ENCODE peak calls at places on chromosomes 11 and 22, in four cellular contexts. J is K562, Z is IMR-90, S is SK-N-SH. X is an unnamed sample.
A peak's percentile ranks its signal among the peaks of the same experiment; 100 is the strongest.

GRCh38 chr11:20016526-20016925 is 143.7 kb downstream of the DBX1 start:
- DNase-seq in J (no peak), Z (no peak), S (no peak), X (no peak)

GRCh38 chr22:33163815-33164214 is 105.6 kb upstream of the SYN3 start:
- DNase-seq in J (no peak), Z (no peak), S (no peak), X (no peak)

GRCh38 chr11:67054851-67055523 is 1.7 kb upstream of the RHOD start:
- DNase-seq in J (peak; percentile 80), Z (peak; percentile 88), S (peak; percentile 77), X (peak; percentile 94)

GRCh38 chr22:50600967-50601668 is 525 bp downstream of the MAPK8IP2 start:
- DNase-seq in J (no peak), Z (no peak), S (peak; percentile 90), X (no peak)

GRCh38 chr11:1283906-1284305 is 25.5 kb downstream of the TOLLIP start:
- DNase-seq in J (no peak), Z (no peak), S (no peak), X (no peak)

GRCh38 chr11:64865286-64866172 is 12.9 kb downstream of the EHD1 start:
- DNase-seq in J (no peak), Z (peak; percentile 92), S (no peak), X (no peak)

GRCh38 chr11:66020618-66021357 is 5.5 kb downstream of the CATSPER1 start:
- DNase-seq in J (peak; percentile 76), Z (peak; percentile 79), S (no peak), X (no peak)

GRCh38 chr11:132115454-132115853 is 745.0 kb downstream of the NTM start:
- DNase-seq in J (no peak), Z (peak; percentile 67), S (no peak), X (no peak)

GRCh38 chr11:78605296-78605695 is 30.6 kb upstream of the NARS2 start:
- DNase-seq in J (no peak), Z (peak; percentile 57), S (no peak), X (no peak)

GRCh38 chr11:695606-696381 is at the start of gene TMEM80:
- DNase-seq in J (peak; percentile 89), Z (peak; percentile 96), S (peak; percentile 92), X (peak; percentile 93)

GRCh38 chr11:22163394-22163797 is 29.5 kb upstream of the ANO5 start:
- DNase-seq in J (no peak), Z (no peak), S (no peak), X (no peak)

GRCh38 chr11:26820739-26821138 is 98.9 kb upstream of the SLC5A12 start:
- DNase-seq in J (no peak), Z (peak; percentile 66), S (no peak), X (no peak)

GRCh38 chr22:50292643-50293440 is 14.6 kb downstream of the PLXNB2 start:
- DNase-seq in J (no peak), Z (no peak), S (no peak), X (no peak)

GRCh38 chr11:69531071-69531716 is 49.7 kb downstream of the LINC01488 start:
- DNase-seq in J (no peak), Z (no peak), S (no peak), X (no peak)

GRCh38 chr22:24244144-24244787 is 616 bp downstream of the GGT5 start:
- DNase-seq in J (peak; percentile 1), Z (peak; percentile 52), S (peak; percentile 84), X (no peak)

GRCh38 chr11:27274854-27275395 is 88.1 kb downstream of the CCDC34 start:
- DNase-seq in J (no peak), Z (no peak), S (no peak), X (peak; percentile 81)

GRCh38 chr11:105466582-105467228 is 143.2 kb upstream of the GRIA4 start:
- DNase-seq in J (no peak), Z (peak; percentile 85), S (no peak), X (peak; percentile 4)

GRCh38 chr11:79160786-79161403 is 279.9 kb downstream of the TENM4 start:
- DNase-seq in J (no peak), Z (no peak), S (no peak), X (no peak)

GRCh38 chr11:44112083-44112865 is 16.8 kb downstream of the EXT2 start:
- DNase-seq in J (no peak), Z (peak; percentile 76), S (peak; percentile 58), X (no peak)

GRCh38 chr22:45628508-45628907 is 43.1 kb upstream of the ATXN10 start:
- DNase-seq in J (no peak), Z (no peak), S (no peak), X (no peak)
- TF ChIP-seq SMC3 in J (no peak), Z (no peak), S (no peak), X (no peak)

DNA sequence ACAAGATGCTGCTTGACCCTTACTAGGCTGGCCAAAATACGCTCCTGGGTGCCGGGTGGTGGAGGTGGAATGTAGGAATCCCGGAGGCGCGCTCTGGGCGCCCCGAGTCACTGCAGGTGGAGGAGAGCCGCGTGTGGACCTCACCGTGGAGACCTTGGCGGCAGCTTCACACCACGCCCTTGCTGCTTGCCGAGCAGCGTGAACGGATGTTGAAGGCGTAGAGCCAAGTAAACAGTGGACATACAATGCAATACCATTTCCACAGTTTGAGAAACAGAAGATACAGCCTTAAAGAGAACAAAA is 1.3 kb downstream of the NCR3LG1 start:
- DNase-seq in J (peak; percentile 62), Z (peak; percentile 34), S (peak; percentile 52), X (peak; percentile 35)
- TF ChIP-seq SMC3 in J (no peak), Z (no peak), S (no peak), X (no peak)

DNA sequence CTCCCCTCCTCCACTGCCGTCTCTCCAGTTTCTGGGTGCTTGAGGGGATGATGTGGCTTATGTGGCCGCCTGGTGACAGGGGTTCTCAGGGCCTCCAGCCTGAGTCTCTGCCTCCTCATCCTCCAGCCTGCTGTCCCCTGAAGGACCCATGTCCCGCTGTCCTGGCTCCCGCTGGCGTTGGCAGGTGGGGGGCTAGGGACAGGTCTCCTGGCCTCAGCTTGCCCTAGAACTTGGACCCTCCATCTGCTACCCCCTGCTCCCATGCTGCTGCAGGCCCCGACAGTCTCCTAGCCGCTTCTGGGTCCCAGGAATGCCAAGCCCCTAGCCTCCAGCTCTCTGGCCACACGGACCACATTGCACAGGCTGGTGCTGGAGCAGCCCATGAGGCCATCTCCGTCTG is 13.9 kb upstream of the CELSR1 start:
- DNase-seq in J (no peak), Z (no peak), S (no peak), X (no peak)
- TF ChIP-seq SMC3 in J (no peak), Z (no peak), S (no peak), X (no peak)

DNA sequence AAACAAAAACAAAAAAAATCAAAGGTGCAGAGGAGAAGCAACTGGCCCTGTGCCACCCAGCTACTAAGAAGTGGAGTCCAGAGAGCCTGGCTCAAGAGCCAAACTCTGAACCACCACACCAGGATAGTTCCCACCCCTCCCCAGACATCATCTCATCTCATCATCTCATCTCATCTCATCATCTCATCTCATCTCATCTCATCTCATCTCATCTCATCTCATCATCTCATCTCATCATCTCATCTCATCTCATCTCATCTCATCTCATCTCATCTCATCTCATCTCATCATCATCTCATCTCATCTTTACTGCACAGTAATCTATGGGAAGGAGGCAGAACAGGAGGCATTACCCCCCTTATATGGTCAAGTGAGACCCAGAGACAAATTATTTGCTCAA is 8.3 kb downstream of the CHRNA10 start:
- DNase-seq in J (no peak), Z (no peak), S (no peak), X (no peak)
- TF ChIP-seq SMC3 in J (no peak), Z (no peak), S (no peak), X (no peak)

GRCh38 chr22:47113880-47114415 is 351.5 kb downstream of the TBC1D22A start:
- DNase-seq in J (no peak), Z (no peak), S (no peak), X (no peak)

GRCh38 chr22:47116426-47117341 is 354.2 kb downstream of the TBC1D22A start:
- DNase-seq in J (no peak), Z (no peak), S (no peak), X (no peak)

GRCh38 chr22:47115921-47116320 is 353.5 kb downstream of the TBC1D22A start:
- DNase-seq in J (no peak), Z (no peak), S (no peak), X (no peak)

GRCh38 chr22:47115518-47115890 is 353.1 kb downstream of the TBC1D22A start:
- DNase-seq in J (no peak), Z (no peak), S (no peak), X (no peak)

DNA sequence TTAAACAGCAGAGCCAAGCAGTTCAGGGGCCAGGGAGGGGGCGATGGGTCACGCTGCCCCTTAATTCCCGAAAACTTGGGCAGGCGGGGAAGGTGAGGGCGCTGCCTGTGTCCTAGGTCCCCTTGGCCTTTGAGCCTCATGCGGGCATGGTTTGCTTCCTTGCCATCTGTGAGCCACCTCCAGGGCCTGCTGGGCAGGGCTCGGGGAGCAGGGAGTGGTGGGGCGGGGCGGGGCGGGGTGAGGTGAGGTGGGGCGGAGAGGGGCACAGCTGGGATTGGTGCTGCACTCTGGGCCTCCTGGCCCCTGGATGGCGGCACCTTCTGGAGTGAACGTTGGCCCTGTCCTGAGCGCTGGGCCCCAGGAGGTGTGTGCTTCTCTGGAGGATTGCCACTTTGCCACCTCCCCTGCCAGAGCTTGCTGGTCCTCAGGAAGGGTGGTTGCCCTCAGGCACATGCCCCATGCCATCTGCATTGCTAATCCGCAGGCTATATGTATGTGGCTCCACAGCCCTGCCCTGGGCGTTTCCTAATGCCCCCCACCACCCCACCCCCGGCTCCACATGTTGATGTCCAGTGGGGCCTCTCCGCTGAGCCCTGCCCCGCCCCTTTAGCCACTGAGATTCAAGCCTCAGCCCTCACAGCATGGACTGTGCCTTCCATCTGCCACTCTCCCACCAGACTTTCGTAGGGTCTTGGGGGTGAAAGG is 352.5 kb downstream of the TBC1D22A start:
- DNase-seq in J (no peak), Z (no peak), S (no peak), X (no peak)
- TF ChIP-seq SMC3 in J (no peak), Z (no peak), S (no peak), X (no peak)

DNA sequence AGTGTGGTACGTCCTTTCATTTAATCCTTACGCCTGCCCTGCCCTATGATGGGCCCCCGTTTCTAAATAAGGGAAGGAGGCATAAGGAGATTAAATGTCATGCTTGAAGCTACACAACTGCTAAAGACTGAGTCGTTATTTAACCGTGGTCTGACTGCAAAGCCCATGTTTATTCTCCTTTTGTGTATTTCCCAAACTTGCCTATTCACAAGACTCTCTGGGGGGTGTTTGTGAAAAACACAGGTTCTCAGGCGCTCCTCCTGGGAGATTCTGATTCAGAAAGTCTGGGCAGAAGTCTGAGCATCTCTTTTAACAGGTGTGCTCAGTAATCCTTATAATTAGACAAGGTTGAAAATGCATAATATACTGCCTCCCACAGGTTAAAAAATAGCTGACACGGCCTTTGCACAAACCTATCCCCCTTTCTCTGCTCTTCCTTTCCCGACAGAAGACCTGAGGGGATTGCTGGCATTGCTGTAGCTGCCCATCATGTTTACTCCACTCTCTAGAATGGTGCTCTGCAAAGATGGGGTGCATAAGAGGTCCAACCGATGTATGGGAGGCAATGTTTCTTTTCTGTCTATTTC is 56.4 kb upstream of the ZBTB44 start:
- DNase-seq in J (peak; percentile 15), Z (no peak), S (no peak), X (no peak)
- TF ChIP-seq SMC3 in J (no peak), Z (no peak), S (no peak), X (peak; percentile 13)

GRCh38 chr11:2300290-2300935 is 1.3 kb downstream of the C11orf21 start:
- DNase-seq in J (no peak), Z (no peak), S (no peak), X (no peak)
- TF ChIP-seq SMC3 in J (no peak), Z (no peak), S (no peak), X (no peak)